ENCODE peak calls at places on chromosome 20, in nine cellular contexts. N is NCI-H1417; F is HT1080; G is GM13977; H is substantia nigra; T is BE2C; X is NCI-H446; O is naive thymus-derived CD8-positive, alpha-beta T cell; E is activated gamma-delta T cell treated with Interleukin-2 at 50 U/mL for 16 hours. U is an unnamed sample.

GRCh38 chr20:48208176-48208575 is 422.9 kb upstream of the SULF2 start:
- DNase-seq in N (no peak), F (no peak), G (no peak), H (no peak), T (no peak), X (no peak), O (no peak), E (no peak), U (no peak)

GRCh38 chr20:57941572-57942381 is 232.0 kb upstream of the PMEPA1 start:
- DNase-seq in N (peak), F (no peak), G (no peak), H (no peak), T (peak), X (no peak), O (no peak), E (no peak), U (no peak)

GRCh38 chr20:57417051-57417689 is 26.0 kb downstream of the RBM38 start:
- DNase-seq in N (no peak), F (no peak), G (no peak), H (no peak), T (no peak), X (no peak), O (no peak), E (no peak), U (no peak)

GRCh38 chr20:22686097-22686496 is 101.7 kb upstream of the FOXA2 start:
- DNase-seq in N (peak), F (peak), G (no peak), H (no peak), T (peak), X (peak), O (no peak), E (no peak), U (peak)

GRCh38 chr20:43322851-43323250 is 133.1 kb upstream of the PTPRT start:
- DNase-seq in N (peak), F (peak), G (no peak), H (no peak), T (peak), X (no peak), O (no peak), E (no peak), U (no peak)

GRCh38 chr20:60008130-60008808 is 50.0 kb downstream of the CDH26 start:
- DNase-seq in N (no peak), F (no peak), G (no peak), H (no peak), T (no peak), X (no peak), O (no peak), E (no peak), U (no peak)

GRCh38 chr20:62065669-62066338 is at the start of gene TAF4:
- DNase-seq in N (peak), F (peak), G (peak), H (peak), T (peak), X (peak), O (peak), E (peak), U (peak)

GRCh38 chr20:25285091-25285647 is 37.3 kb downstream of the PYGB start:
- DNase-seq in N (peak), F (no peak), G (no peak), H (no peak), T (peak), X (peak), O (no peak), E (peak), U (no peak)

GRCh38 chr20:39993737-39994136 is 695.3 kb downstream of the MAFB start:
- DNase-seq in N (peak), F (no peak), G (no peak), H (no peak), T (peak), X (no peak), O (no peak), E (no peak), U (no peak)